ENCODE peak calls at places on chromosomes 6 and 20, in ten cellular contexts. U is CD4-positive, CD25-positive, alpha-beta regulatory T cell; K is tibial artery; B is fibroblast of mammary gland; V is GM23248; F is RWPE2; X is left ventricle myocardium inferior; S is pancreas; E is fibroblast of lung; R is bronchial epithelial cell. H is an unnamed sample.

GRCh38 chr20:59813126-59813947 is 120.1 kb downstream of the SYCP2 start:
- DNase-seq in S (peak; percentile 22), U (no peak), K (peak; percentile 37), E (no peak), F (peak; percentile 75), X (no peak), B (no peak), R (no peak), V (no peak), H (no peak)

GRCh38 chr6:150078788-150079187 is 9.9 kb upstream of the ULBP3 start:
- DNase-seq in V (no peak), K (no peak), F (no peak), X (no peak), R (peak; percentile 77), E (peak; percentile 9), B (no peak), U (no peak), S (no peak), H (no peak)

GRCh38 chr20:51639206-51639832 is 96.8 kb upstream of the NFATC2 start:
- DNase-seq in K (peak; percentile 80), U (peak; percentile 3), S (peak; percentile 82), B (peak; percentile 73), V (peak; percentile 63), F (no peak), E (peak; percentile 75), X (peak; percentile 63), R (peak; percentile 54), H (peak; percentile 65)

GRCh38 chr20:20452254-20452676 is 84.4 kb downstream of the INSM1 start:
- DNase-seq in R (peak; percentile 84), E (peak; percentile 79), F (no peak), V (peak; percentile 80), U (peak; percentile 16), K (no peak), X (peak; percentile 46), B (peak; percentile 76), S (peak; percentile 63), H (peak; percentile 32)

GRCh38 chr6:14172575-14172974 is 55.0 kb downstream of the CD83 start:
- DNase-seq in B (no peak), S (no peak), E (no peak), V (no peak), R (peak; percentile 5), F (no peak), K (no peak), X (no peak), U (no peak), H (no peak)

GRCh38 chr6:52102330-52102932 is 15.0 kb upstream of the PKHD1 start:
- DNase-seq in S (no peak), X (no peak), V (no peak), R (no peak), F (no peak), U (no peak), B (no peak), K (no peak), E (no peak), H (no peak)

GRCh38 chr6:45640811-45641210 is 263.1 kb upstream of the SUPT3H start:
- DNase-seq in F (no peak), X (no peak), U (no peak), R (no peak), K (no peak), S (no peak), V (no peak), B (no peak), E (no peak), H (no peak)

GRCh38 chr6:100175814-100176275 is 181.8 kb upstream of the MCHR2 start:
- DNase-seq in U (no peak), R (peak; percentile 72), K (no peak), B (peak; percentile 95), V (peak; percentile 92), X (no peak), E (peak; percentile 88), F (no peak), S (no peak), H (no peak)

GRCh38 chr6:14335071-14335470 is 217.5 kb downstream of the CD83 start:
- DNase-seq in S (no peak), X (no peak), F (no peak), E (no peak), R (no peak), B (no peak), U (no peak), V (no peak), K (no peak), H (no peak)

GRCh38 chr6:140012146-140012545 is 637.7 kb upstream of the CITED2 start:
- DNase-seq in V (no peak), B (no peak), U (no peak), S (no peak), E (no peak), F (no peak), X (no peak), R (no peak), K (no peak), H (no peak)

GRCh38 chr20:17431621-17432364 is 99.4 kb downstream of the BFSP1 start:
- DNase-seq in U (peak; percentile 7), F (no peak), V (peak; percentile 69), K (no peak), S (peak; percentile 75), X (peak; percentile 47), R (peak; percentile 39), B (peak; percentile 49), E (peak; percentile 64), H (peak; percentile 51)

DNA sequence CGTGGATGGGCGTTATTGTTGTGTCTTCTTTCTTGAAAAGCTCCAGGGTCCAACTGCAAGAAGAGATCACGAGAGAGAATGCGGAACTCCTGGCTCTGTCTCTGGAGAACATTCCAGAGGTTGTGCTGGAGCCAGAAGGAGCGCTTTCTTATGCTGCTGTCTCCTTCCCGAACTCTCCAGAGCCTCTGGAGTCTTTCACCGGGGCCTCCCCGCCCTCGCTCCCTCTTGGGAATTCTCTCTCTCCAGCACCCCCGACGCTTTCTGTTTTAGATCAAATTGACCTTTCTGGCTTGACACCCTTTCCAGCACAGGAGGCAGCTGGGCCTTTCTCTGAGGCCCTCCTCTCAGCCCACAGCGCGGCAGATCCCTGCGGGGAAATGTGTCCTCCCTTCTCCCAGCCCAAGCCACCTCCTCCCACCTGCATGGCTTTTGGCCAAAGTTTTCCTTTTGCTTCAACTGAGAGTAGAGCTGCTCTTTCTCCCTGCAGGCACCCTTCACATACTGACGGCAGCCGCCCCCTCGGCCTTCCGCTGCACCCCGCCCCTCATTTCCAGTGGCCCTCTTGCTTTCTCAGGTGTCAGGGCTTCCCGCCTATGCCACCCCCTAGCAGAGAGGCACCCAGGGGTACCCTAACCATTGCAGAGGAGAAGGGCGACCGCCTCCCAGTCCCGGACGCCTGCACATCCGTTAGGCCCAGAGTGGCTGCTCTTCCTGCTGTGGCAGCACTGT is 6.6 kb upstream of the CCR6 start:
- DNase-seq in X (no peak), V (peak; percentile 16), K (no peak), U (no peak), B (peak; percentile 2), S (no peak), R (no peak), F (no peak), E (no peak), H (no peak)
- H3K4me3 ChIP-seq in X (peak overlapping the region; percentile 14), V (no peak overlapping the region), K (no peak overlapping the region), U (peak overlapping the region; percentile 97), B (no peak overlapping the region), S (no peak overlapping the region), R (no peak overlapping the region), F (no peak overlapping the region), E (no peak overlapping the region), H (no peak overlapping the region)

GRCh38 chr6:25298508-25298834 is 19.3 kb downstream of the CARMIL1 start:
- DNase-seq in R (no peak), V (no peak), S (no peak), B (no peak), X (no peak), K (no peak), F (no peak), U (no peak), E (peak; percentile 23), H (no peak)
- H3K4me3 ChIP-seq in R (no peak overlapping the region), V (no peak overlapping the region), S (no peak overlapping the region), B (no peak overlapping the region), X (no peak overlapping the region), K (peak overlapping the region; percentile 8), F (no peak overlapping the region), U (no peak overlapping the region), E (no peak overlapping the region), H (no peak overlapping the region)

GRCh38 chr6:168297643-168298042 is 21.9 kb downstream of the DACT2 start:
- DNase-seq in K (peak; percentile 25), B (no peak), U (no peak), E (no peak), R (no peak), F (no peak), V (no peak), X (no peak), S (no peak), H (no peak)
- H3K4me3 ChIP-seq in K (no peak overlapping the region), B (no peak overlapping the region), U (no peak overlapping the region), E (no peak overlapping the region), R (no peak overlapping the region), F (no peak overlapping the region), V (no peak overlapping the region), X (no peak overlapping the region), S (no peak overlapping the region), H (no peak overlapping the region)

GRCh38 chr20:41617059-41617921 is 887 bp downstream of the CHD6 start:
- DNase-seq in F (peak; percentile 77), S (peak; percentile 67), V (peak; percentile 74), R (peak; percentile 36), E (peak; percentile 47), U (peak; percentile 48), B (peak; percentile 39), K (peak; percentile 66), X (peak; percentile 24), H (peak; percentile 63)

GRCh38 chr20:41618807-41619294 is 674 bp upstream of the CHD6 start:
- DNase-seq in F (no peak), V (peak; percentile 47), U (no peak), X (no peak), S (no peak), B (peak; percentile 4), K (no peak), E (no peak), R (no peak), H (no peak)

GRCh38 chr20:41622584-41622983 is 4.4 kb upstream of the CHD6 start:
- DNase-seq in V (no peak), R (no peak), B (no peak), U (no peak), E (no peak), F (no peak), S (no peak), X (no peak), K (no peak), H (no peak)

GRCh38 chr20:41617931-41618806 is at the start of gene CHD6:
- DNase-seq in R (peak; percentile 96), F (peak; percentile 100), S (peak; percentile 99), K (peak; percentile 100), E (peak; percentile 99), X (peak; percentile 100), B (peak; percentile 99), U (peak; percentile 99), V (peak; percentile 99), H (peak; percentile 99)

DNA sequence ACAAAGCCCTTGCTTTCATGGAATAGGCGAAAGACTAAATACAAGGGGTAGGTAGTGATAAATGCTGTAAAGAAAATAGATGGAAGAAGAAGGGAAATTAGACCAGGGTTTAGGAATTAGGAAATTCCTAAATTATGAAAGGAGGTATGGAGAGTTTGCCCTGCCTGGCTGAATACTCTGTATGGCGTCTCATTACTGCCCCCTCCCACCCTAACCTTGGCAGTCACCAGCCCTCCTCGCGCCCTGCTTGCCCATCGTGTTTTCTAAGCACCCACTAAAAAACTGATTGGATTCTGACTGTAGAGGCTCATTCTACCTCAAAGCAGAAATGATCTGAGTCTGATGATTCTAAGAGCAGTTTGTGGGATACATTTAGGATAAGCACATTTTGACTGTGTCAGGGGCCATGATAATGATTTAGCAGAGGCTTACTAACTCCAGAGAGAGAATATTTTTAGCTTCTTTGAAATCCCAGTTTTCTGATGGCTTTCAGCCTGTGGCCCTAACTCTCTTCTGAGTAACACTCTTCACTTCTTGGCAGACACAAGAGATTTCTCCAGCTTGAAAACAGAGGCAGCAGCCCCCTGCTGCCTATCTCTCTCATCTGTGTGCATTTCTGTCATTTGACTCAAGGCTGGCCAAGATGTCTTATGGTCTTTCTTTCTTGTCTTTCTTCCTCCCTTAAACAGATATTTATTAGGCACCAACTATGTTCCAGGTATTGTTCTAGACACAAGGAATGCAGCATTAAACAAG is 1.4 kb upstream of the CHD6 start:
- DNase-seq in R (no peak), B (peak; percentile 8), U (no peak), E (no peak), X (no peak), V (peak; percentile 36), F (no peak), K (no peak), S (no peak), H (no peak)
- H3K4me3 ChIP-seq in R (no peak overlapping the region), B (no peak overlapping the region), U (no peak overlapping the region), E (peak overlapping the region; percentile 68), X (peak overlapping the region; percentile 83), V (no peak overlapping the region), F (no peak overlapping the region), K (peak overlapping the region; percentile 72), S (no peak overlapping the region), H (no peak overlapping the region)

H was measured in mucosa of descending colon.